ENCODE peak calls at places on chromosome 19, in nine cellular contexts. S is right lobe of liver, B is fibroblast of lung, T is IMR-90, P is suprapubic skin, L is cardiac muscle cell, X is tibial nerve, Z is upper lobe of left lung, A is A549. O is an unnamed sample.
A peak's percentile ranks its signal among the peaks of the same experiment; 100 is the strongest.

GRCh38 chr19:13060964-13061927 is 41.4 kb downstream of the LYL1 start:
- DNase-seq in S (peak; percentile 85), B (peak; percentile 71), T (peak; percentile 69), P (peak; percentile 91), L (peak; percentile 82), X (peak; percentile 85), Z (peak; percentile 83), A (peak; percentile 68), O (peak; percentile 90)

GRCh38 chr19:13022859-13023636 is 27.8 kb downstream of the NFIX start:
- DNase-seq in S (peak; percentile 87), B (peak; percentile 98), T (peak; percentile 95), P (peak; percentile 93), L (peak; percentile 97), X (peak; percentile 73), Z (peak; percentile 83), A (no peak), O (peak; percentile 86)

GRCh38 chr19:53871448-53871847 is 3.8 kb downstream of the MYADM start:
- DNase-seq in S (no peak), B (no peak), T (no peak), P (no peak), L (no peak), X (no peak), Z (peak; percentile 51), A (no peak), O (no peak)

GRCh38 chr19:14006766-14007562 is 844 bp upstream of the RFX1 start:
- DNase-seq in S (peak; percentile 90), B (no peak), T (no peak), P (peak; percentile 95), L (no peak), X (no peak), Z (peak; percentile 77), A (no peak), O (peak; percentile 94)

GRCh38 chr19:1655992-1656608 is 3.7 kb upstream of the TCF3 start:
- DNase-seq in S (no peak), B (no peak), T (no peak), P (no peak), L (no peak), X (no peak), Z (no peak), A (no peak), O (no peak)

GRCh38 chr19:54684537-54684936 is 21.8 kb downstream of the LILRB4 start:
- DNase-seq in S (no peak), B (no peak), T (no peak), P (no peak), L (peak; percentile 2), X (no peak), Z (no peak), A (peak; percentile 25), O (no peak)

GRCh38 chr19:720691-721160 is 12.0 kb downstream of the PALM start:
- DNase-seq in S (no peak), B (no peak), T (no peak), P (no peak), L (no peak), X (no peak), Z (no peak), A (no peak), O (no peak)

GRCh38 chr19:29836409-29836825 is 24.6 kb downstream of the CCNE1 start:
- DNase-seq in S (peak; percentile 17), B (no peak), T (no peak), P (no peak), L (no peak), X (no peak), Z (no peak), A (no peak), O (peak; percentile 25)

GRCh38 chr19:15177269-15178116 is 23.3 kb downstream of the NOTCH3 start:
- DNase-seq in S (peak; percentile 82), B (peak; percentile 65), T (peak; percentile 64), P (no peak), L (peak; percentile 78), X (peak; percentile 64), Z (peak; percentile 85), A (peak; percentile 78), O (peak; percentile 91)

GRCh38 chr19:50430888-50431342 is 1.8 kb upstream of the MYBPC2 start:
- DNase-seq in S (no peak), B (no peak), T (no peak), P (no peak), L (no peak), X (no peak), Z (no peak), A (no peak), O (no peak)

GRCh38 chr19:55632463-55632834 is 8.1 kb upstream of the ZNF784 start:
- DNase-seq in S (no peak), B (peak; percentile 97), T (peak; percentile 96), P (peak; percentile 96), L (peak; percentile 97), X (peak; percentile 91), Z (peak; percentile 92), A (peak; percentile 99), O (peak; percentile 67)

GRCh38 chr19:5193192-5193591 is 147.4 kb downstream of the PTPRS start:
- DNase-seq in S (no peak), B (no peak), T (no peak), P (no peak), L (no peak), X (no peak), Z (no peak), A (no peak), O (no peak)

GRCh38 chr19:54631489-54631888 is 1.2 kb downstream of the LILRB1 start:
- DNase-seq in S (no peak), B (no peak), T (no peak), P (no peak), L (no peak), X (no peak), Z (no peak), A (no peak), O (no peak)

GRCh38 chr19:1132625-1133383 is 29.0 kb downstream of the GPX4 start:
- DNase-seq in S (no peak), B (no peak), T (no peak), P (no peak), L (peak; percentile 54), X (no peak), Z (no peak), A (no peak), O (no peak)

GRCh38 chr19:41364546-41365391 is 820 bp upstream of the B9D2 start:
- DNase-seq in S (no peak), B (no peak), T (peak; percentile 15), P (no peak), L (no peak), X (no peak), Z (no peak), A (no peak), O (no peak)

GRCh38 chr19:46931197-46931596 is 70.4 kb downstream of the ARHGAP35 start:
- DNase-seq in S (no peak), B (no peak), T (no peak), P (no peak), L (no peak), X (no peak), Z (no peak), A (no peak), O (no peak)

GRCh38 chr19:46932346-46932745 is 71.5 kb downstream of the ARHGAP35 start:
- DNase-seq in S (no peak), B (peak; percentile 29), T (peak; percentile 62), P (no peak), L (peak; percentile 56), X (no peak), Z (no peak), A (no peak), O (no peak)

DNA sequence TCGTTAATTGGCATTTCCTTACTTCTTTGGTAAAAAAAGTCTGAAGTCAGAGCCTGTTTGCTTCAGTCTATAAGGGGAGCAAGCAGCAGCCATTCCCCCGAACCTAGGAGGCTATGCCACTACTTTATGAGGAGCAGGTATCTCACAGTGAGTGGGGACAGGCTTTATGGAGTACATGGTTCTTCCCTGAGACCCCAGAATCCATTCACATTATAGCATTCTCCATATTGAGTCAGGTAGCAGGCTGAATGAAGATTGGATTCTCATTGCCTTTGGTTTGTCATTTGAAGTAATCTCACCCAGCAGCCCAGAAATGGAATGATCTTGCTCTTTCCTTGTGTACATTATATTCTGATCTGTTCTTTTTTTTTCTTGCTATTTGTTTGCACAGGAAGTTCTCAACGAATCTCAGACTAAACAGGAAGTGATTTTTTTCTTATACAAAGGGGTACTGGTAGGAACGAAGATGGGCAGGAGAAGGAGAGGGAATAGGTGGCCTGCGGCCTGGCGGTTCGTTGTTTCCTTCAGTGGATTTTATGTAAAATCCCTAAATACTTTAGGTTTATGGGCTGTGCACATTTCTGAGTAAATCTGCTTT is 74.4 kb downstream of the ARHGAP35 start:
- DNase-seq in S (no peak), B (no peak), T (peak; percentile 18), P (no peak), L (no peak), X (no peak), Z (no peak), A (no peak), O (no peak)
- H3K4me1 ChIP-seq in S (peaks cover 5% of the 10 kb centered on the region), B (peaks cover 5% of the 10 kb centered on the region), T (peaks cover 21% of the 10 kb centered on the region), P (peaks cover 27% of the 10 kb centered on the region), L (peaks cover 26% of the 10 kb centered on the region), X (peaks cover 49% of the 10 kb centered on the region), Z (peaks cover 40% of the 10 kb centered on the region), A (peaks cover 70% of the 10 kb centered on the region), O (peaks cover 49% of the 10 kb centered on the region)

DNA sequence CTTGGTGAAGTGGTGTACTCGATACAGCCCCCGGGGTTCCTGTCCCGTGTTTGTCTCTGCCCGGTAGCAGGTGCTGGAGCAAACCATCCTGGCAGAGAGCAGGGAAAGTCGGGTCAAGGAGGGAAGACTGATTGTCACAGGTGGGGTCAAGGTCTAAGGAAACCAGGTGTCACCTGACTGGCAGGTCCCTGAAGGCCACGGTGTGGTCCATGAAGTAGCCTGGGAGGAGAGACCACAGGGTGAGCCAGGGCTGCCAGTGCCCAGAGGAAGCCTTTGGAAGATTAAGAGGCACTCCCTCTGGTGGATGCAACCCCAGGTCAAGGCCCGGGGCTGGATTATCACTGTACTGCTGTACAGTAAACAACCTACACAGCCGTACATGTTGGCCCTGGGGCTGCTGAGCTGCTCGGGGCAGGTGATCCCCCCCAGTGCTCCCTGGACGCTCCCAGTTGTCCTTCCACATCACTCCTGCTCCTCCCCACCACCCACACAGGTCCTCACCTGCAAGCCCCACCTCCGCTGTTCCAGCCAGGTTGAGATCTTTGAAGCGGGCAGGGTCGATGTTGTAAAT is 6.0 kb upstream of the CCER2 start:
- DNase-seq in S (peak; percentile 50), B (no peak), T (no peak), P (no peak), L (peak; percentile 15), X (no peak), Z (no peak), A (peak; percentile 75), O (no peak)
- TF ChIP-seq CTCF in S (peak; percentile 12), B (no peak), T (no peak), P (no peak), L (peak; percentile 19), X (no peak), Z (no peak), A (peak; percentile 49), O (no peak)

GRCh38 chr19:35414442-35414841 is 33.6 kb upstream of the FFAR2 start:
- DNase-seq in S (no peak), B (no peak), T (no peak), P (no peak), L (no peak), X (no peak), Z (no peak), A (no peak), O (no peak)
- H3K9me3 ChIP-seq in S (no peaks in the 10 kb centered on the region), B (no peaks in the 10 kb centered on the region), T (no peaks in the 10 kb centered on the region), P (no peaks in the 10 kb centered on the region), L (no peaks in the 10 kb centered on the region), X (no peaks in the 10 kb centered on the region), Z (no peaks in the 10 kb centered on the region), A (peaks cover 7% of the 10 kb centered on the region), O (no peaks in the 10 kb centered on the region)

DNA sequence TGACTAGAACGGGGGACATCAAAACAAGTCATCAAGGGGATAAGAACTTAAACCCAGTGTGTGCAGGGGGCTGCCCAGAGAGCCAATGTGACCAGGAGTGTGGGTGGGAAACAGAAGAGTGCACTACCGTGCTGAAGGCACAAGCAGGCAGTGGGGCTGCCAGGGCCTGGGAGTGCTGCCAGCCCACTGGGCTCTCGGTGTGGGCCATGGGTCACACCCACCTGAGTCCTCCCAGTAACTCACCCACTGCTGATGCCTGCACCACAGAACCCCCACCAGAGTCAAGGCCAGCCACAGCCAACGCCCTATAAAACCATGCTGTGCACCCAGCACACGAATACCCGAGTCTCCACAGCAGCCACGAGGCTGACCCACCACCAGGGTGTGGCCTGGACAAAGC is 8.5 kb downstream of the MED26 start:
- DNase-seq in S (no peak), B (no peak), T (no peak), P (no peak), L (no peak), X (no peak), Z (no peak), A (no peak), O (no peak)
- H3K4me1 ChIP-seq in S (no peaks in the 10 kb centered on the region), B (peaks cover 6% of the 10 kb centered on the region), T (peaks cover 6% of the 10 kb centered on the region), P (peaks cover 36% of the 10 kb centered on the region), L (no peaks in the 10 kb centered on the region), X (peaks cover 85% of the 10 kb centered on the region), Z (peaks cover 52% of the 10 kb centered on the region), A (no peaks in the 10 kb centered on the region), O (peaks cover 46% of the 10 kb centered on the region)